ENCODE peak calls at places on chromosomes 1 and 21, in five cellular contexts. W, B, T, C and Y are unnamed samples.

GRCh38 chr21:26546698-26547097 is 26.4 kb downstream of the CYYR1 start:
- DNase-seq in W (no peak), B (no peak), T (no peak), C (no peak), Y (no peak)

GRCh38 chr1:16141573-16142336 is 14.1 kb downstream of the EPHA2 start:
- DNase-seq in W (peak), B (no peak), T (no peak), C (peak), Y (no peak)

GRCh38 chr1:228478912-228479665 is 8.1 kb upstream of the RNF187 start:
- DNase-seq in W (no peak), B (no peak), T (no peak), C (peak), Y (no peak)

GRCh38 chr1:54952950-54953718 is 27.3 kb upstream of the TMEM61 start:
- DNase-seq in W (peak), B (peak), T (peak), C (no peak), Y (no peak)

GRCh38 chr1:229431270-229432115 is 2.4 kb downstream of the ACTA1 start:
- DNase-seq in W (no peak), B (no peak), T (no peak), C (no peak), Y (no peak)

GRCh38 chr1:86447198-86447790 is 21.4 kb upstream of the CLCA1 start:
- DNase-seq in W (no peak), B (no peak), T (no peak), C (no peak), Y (no peak)

GRCh38 chr21:46381521-46381920 is 57.6 kb downstream of the PCNT start:
- DNase-seq in W (no peak), B (no peak), T (no peak), C (no peak), Y (no peak)

GRCh38 chr1:246304468-246305259 is 202.4 kb downstream of the SMYD3 start:
- DNase-seq in W (no peak), B (no peak), T (no peak), C (no peak), Y (no peak)

GRCh38 chr1:109658533-109659051 is 2.7 kb downstream of the GSTM4 start:
- DNase-seq in W (no peak), B (no peak), T (no peak), C (no peak), Y (no peak)

GRCh38 chr1:196538473-196538872 is 69.8 kb downstream of the KCNT2 start:
- DNase-seq in W (no peak), B (no peak), T (no peak), C (peak), Y (no peak)

GRCh38 chr1:167625040-167625823 is 4.8 kb upstream of the RCSD1 start:
- DNase-seq in W (no peak), B (no peak), T (no peak), C (no peak), Y (no peak)
- H3K4me3 ChIP-seq in W (no peak), B (no peak), T (no peak), C (no peak), Y (no peak)

GRCh38 chr1:156707486-156708244 is 2.3 kb upstream of the CRABP2 start:
- DNase-seq in W (peak), B (no peak), T (peak), C (peak), Y (no peak)

GRCh38 chr1:156707027-156707426 is 1.6 kb upstream of the CRABP2 start:
- DNase-seq in W (no peak), B (no peak), T (no peak), C (no peak), Y (no peak)

GRCh38 chr1:156706647-156707008 is 1.2 kb upstream of the CRABP2 start:
- DNase-seq in W (peak), B (peak), T (no peak), C (peak), Y (no peak)

GRCh38 chr1:156709031-156709430 is 3.6 kb upstream of the CRABP2 start:
- DNase-seq in W (no peak), B (no peak), T (no peak), C (peak), Y (no peak)

GRCh38 chr1:156708245-156708661 is 2.9 kb upstream of the CRABP2 start:
- DNase-seq in W (no peak), B (no peak), T (no peak), C (peak), Y (no peak)
- H3K9ac ChIP-seq in W (no peak), B (no peak), T (no peak), C (no peak), Y (peak)

GRCh38 chr1:231694081-231694443 is 67.5 kb downstream of the DISC1 start:
- DNase-seq in W (no peak), B (no peak), T (no peak), C (no peak), Y (no peak)

GRCh38 chr1:231691618-231692259 is 65.1 kb downstream of the DISC1 start:
- DNase-seq in W (peak), B (peak), T (peak), C (peak), Y (peak)

GRCh38 chr1:231693361-231694080 is 66.9 kb downstream of the DISC1 start:
- DNase-seq in W (no peak), B (no peak), T (no peak), C (no peak), Y (no peak)

GRCh38 chr1:231695439-231696255 is 69.1 kb downstream of the DISC1 start:
- DNase-seq in W (peak), B (no peak), T (no peak), C (no peak), Y (no peak)

GRCh38 chr1:231694465-231695077 is 68.0 kb downstream of the DISC1 start:
- DNase-seq in W (no peak), B (no peak), T (no peak), C (no peak), Y (no peak)
- H3K4me3 ChIP-seq in W (no peak), B (no peak), T (no peak), C (no peak), Y (no peak)

GRCh38 chr21:41894922-41895557 is 15.9 kb upstream of the PRDM15 start:
- DNase-seq in W (peak), B (peak), T (peak), C (no peak), Y (no peak)
- H3K9ac ChIP-seq in W (no peak), B (no peak), T (no peak), C (no peak), Y (no peak)

DNA sequence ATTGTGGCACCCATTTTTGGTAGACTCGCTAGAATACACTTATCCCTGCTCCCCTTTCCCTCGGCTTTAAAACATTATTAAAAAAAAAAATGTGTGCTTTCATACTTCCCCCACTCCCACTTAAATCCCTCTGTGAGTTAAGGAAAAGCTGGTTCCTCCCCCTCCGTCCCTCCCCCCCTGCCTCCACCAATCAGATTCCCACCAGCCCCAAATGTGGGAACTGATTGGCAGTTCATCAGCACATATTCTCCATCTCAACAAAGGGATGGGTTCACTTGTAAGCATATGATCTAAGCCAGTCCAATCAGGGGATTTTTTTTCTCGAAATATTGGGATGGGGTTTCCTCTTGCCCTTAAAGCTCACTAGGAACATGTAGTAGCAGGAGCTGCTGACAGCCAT is 10.8 kb upstream of the FYB2 start:
- DNase-seq in W (no peak), B (no peak), T (no peak), C (no peak), Y (no peak)
- H3K4me3 ChIP-seq in W (no peak), B (no peak), T (no peak), C (no peak), Y (no peak)

GRCh38 chr1:1753607-1754005 is 24.7 kb downstream of the NADK start:
- DNase-seq in W (no peak), B (no peak), T (no peak), C (no peak), Y (no peak)

GRCh38 chr1:1754051-1754815 is 24.0 kb downstream of the NADK start:
- DNase-seq in W (no peak), B (no peak), T (no peak), C (no peak), Y (no peak)

GRCh38 chr1:1752190-1752589 is 26.1 kb downstream of the NADK start:
- DNase-seq in W (no peak), B (peak), T (no peak), C (no peak), Y (no peak)

GRCh38 chr1:1755426-1755825 is 22.8 kb downstream of the NADK start:
- DNase-seq in W (no peak), B (no peak), T (no peak), C (no peak), Y (no peak)

DNA sequence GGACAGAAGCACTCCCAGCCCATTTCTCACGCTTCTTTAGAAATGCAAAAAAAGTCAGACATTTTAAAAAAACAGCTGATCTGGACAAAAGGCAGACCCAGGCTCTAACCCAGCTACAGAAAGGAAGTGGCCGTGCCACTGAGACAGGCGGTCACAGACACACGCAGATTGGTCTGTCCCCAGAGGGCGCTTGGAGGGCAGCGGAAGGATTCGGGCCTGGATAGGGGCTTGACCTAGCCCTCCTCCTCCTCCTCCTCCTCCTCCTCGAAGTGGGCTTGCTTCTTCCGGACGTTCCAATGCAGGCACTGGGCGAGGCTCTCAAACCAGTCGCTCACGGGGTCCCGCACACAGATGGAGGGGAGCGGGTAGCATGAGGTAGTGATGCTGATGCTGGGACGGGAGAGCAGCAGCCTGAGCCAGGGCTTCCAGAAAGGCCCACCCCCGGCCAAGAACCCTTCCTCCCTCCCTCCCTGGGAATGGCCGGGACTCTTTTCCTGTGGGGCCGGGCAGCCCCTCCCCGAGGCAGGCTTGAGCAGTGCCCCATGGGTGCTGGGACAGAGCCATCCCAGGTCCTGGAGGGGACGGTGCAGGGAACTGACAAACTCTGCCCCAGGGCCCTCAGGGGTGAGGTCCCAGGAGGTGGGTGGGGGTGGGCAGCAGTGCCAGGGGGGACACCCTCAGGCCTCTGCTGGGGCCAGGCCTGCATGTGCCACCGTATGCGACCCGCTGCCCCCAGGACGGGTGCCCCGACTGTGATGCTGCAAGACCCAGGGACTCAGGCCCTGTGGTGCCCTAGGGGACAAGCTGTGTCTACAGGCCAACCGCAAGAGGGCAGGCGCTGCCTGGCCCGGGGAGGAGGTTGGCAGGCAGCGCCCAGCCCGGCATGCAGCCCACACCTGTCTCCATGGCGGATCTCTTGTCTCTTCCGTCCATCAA is 25.3 kb downstream of the NADK start:
- DNase-seq in W (no peak), B (peak), T (no peak), C (no peak), Y (no peak)
- H3K9ac ChIP-seq in W (no peak), B (no peak), T (no peak), C (no peak), Y (no peak)

GRCh38 chr1:180500689-180501088 is 1.7 kb downstream of the ACBD6 start:
- DNase-seq in W (no peak), B (no peak), T (no peak), C (no peak), Y (no peak)
- H3K4me3 ChIP-seq in W (no peak), B (peak), T (peak), C (peak), Y (peak)